ENCODE peak calls at places on chromosomes 3 and 15, in ten cellular contexts. V, E, A, K, P, Z, L, B, N and O are unnamed samples.

GRCh38 chr15:100114100-100114499 is 227.7 kb downstream of the ADAMTS17 start:
- DNase-seq in V (peak), E (no peak), A (peak), K (peak), P (no peak), Z (peak), L (peak), B (no peak), N (peak), O (peak)

GRCh38 chr3:156628095-156628690 is 46.2 kb upstream of the TIPARP start:
- DNase-seq in V (no peak), E (no peak), A (no peak), K (no peak), P (peak), Z (no peak), L (no peak), B (no peak), N (no peak), O (no peak)

GRCh38 chr3:155853214-155854146 is 747 bp downstream of the SLC33A1 start:
- DNase-seq in V (peak), E (peak), A (no peak), K (peak), P (peak), Z (peak), L (no peak), B (peak), N (peak), O (no peak)

GRCh38 chr3:28673438-28673837 is 324.8 kb upstream of the AZI2 start:
- DNase-seq in V (no peak), E (no peak), A (no peak), K (no peak), P (no peak), Z (no peak), L (no peak), B (no peak), N (no peak), O (no peak)

GRCh38 chr3:138338244-138338643 is 8.6 kb upstream of the NME9 start:
- DNase-seq in V (no peak), E (no peak), A (no peak), K (no peak), P (no peak), Z (no peak), L (no peak), B (no peak), N (no peak), O (no peak)

GRCh38 chr3:41026394-41027177 is 172.7 kb upstream of the CTNNB1 start:
- DNase-seq in V (peak), E (peak), A (peak), K (peak), P (peak), Z (peak), L (no peak), B (peak), N (peak), O (no peak)

GRCh38 chr3:20051123-20051806 is 11.0 kb downstream of the KAT2B start:
- DNase-seq in V (no peak), E (no peak), A (no peak), K (no peak), P (no peak), Z (no peak), L (no peak), B (no peak), N (no peak), O (no peak)

GRCh38 chr3:35664460-35664919 is 25.2 kb downstream of the ARPP21 start:
- DNase-seq in V (peak), E (peak), A (peak), K (peak), P (no peak), Z (peak), L (no peak), B (no peak), N (no peak), O (no peak)

GRCh38 chr3:182183716-182184430 is 472.1 kb downstream of the SOX2 start:
- DNase-seq in V (no peak), E (no peak), A (no peak), K (no peak), P (no peak), Z (peak), L (no peak), B (no peak), N (no peak), O (no peak)

GRCh38 chr3:51997935-51998596 is 2.4 kb upstream of the RPL29 start:
- DNase-seq in V (no peak), E (no peak), A (no peak), K (no peak), P (peak), Z (no peak), L (no peak), B (no peak), N (no peak), O (no peak)

GRCh38 chr15:23447107-23447500 is at the start of gene GOLGA6L2:
- DNase-seq in V (no peak), E (no peak), A (no peak), K (no peak), P (peak), Z (no peak), L (no peak), B (no peak), N (no peak), O (no peak)

GRCh38 chr15:47294765-47295259 is 422.5 kb upstream of the SEMA6D start:
- DNase-seq in V (no peak), E (no peak), A (no peak), K (no peak), P (no peak), Z (peak), L (no peak), B (no peak), N (no peak), O (no peak)

GRCh38 chr3:11214451-11214987 is 57.7 kb upstream of the ATG7 start:
- DNase-seq in V (no peak), E (no peak), A (no peak), K (no peak), P (no peak), Z (no peak), L (no peak), B (no peak), N (no peak), O (no peak)

GRCh38 chr3:45950686-45951600 is 7.7 kb downstream of the CXCR6 start:
- DNase-seq in V (no peak), E (no peak), A (no peak), K (no peak), P (no peak), Z (no peak), L (no peak), B (no peak), N (no peak), O (no peak)

GRCh38 chr3:123536153-123536895 is 48.5 kb downstream of the HACD2 start:
- DNase-seq in V (no peak), E (no peak), A (no peak), K (no peak), P (no peak), Z (no peak), L (no peak), B (no peak), N (no peak), O (no peak)

GRCh38 chr15:25175033-25175788 is 220.4 kb downstream of the SNRPN start:
- DNase-seq in V (peak), E (peak), A (no peak), K (peak), P (no peak), Z (no peak), L (no peak), B (no peak), N (no peak), O (no peak)

GRCh38 chr3:170423001-170423615 is 4.4 kb downstream of the CLDN11 start:
- DNase-seq in V (no peak), E (no peak), A (no peak), K (no peak), P (no peak), Z (no peak), L (no peak), B (no peak), N (no peak), O (no peak)

GRCh38 chr3:170420307-170420821 is 1.7 kb downstream of the CLDN11 start:
- DNase-seq in V (no peak), E (no peak), A (no peak), K (no peak), P (no peak), Z (peak), L (no peak), B (no peak), N (no peak), O (no peak)

GRCh38 chr3:170421758-170422157 is 3.1 kb downstream of the CLDN11 start:
- DNase-seq in V (no peak), E (no peak), A (no peak), K (no peak), P (no peak), Z (no peak), L (no peak), B (no peak), N (no peak), O (no peak)

GRCh38 chr3:170419301-170420087 is 826 bp downstream of the CLDN11 start:
- DNase-seq in V (peak), E (no peak), A (no peak), K (peak), P (no peak), Z (peak), L (no peak), B (no peak), N (no peak), O (no peak)

GRCh38 chr3:170421147-170421641 is 2.5 kb downstream of the CLDN11 start:
- DNase-seq in V (peak), E (no peak), A (no peak), K (peak), P (no peak), Z (peak), L (no peak), B (no peak), N (no peak), O (no peak)
- H3K4me3 ChIP-seq in V (peak), E (peak), A (peak), K (peak), P (peak), Z (no peak), L (peak), B (no peak), N (no peak), O (peak)

GRCh38 chr15:70974004-70974832 is 81.6 kb downstream of the LRRC49 start:
- DNase-seq in V (no peak), E (no peak), A (peak), K (no peak), P (peak), Z (peak), L (no peak), B (no peak), N (no peak), O (peak)
- TF ChIP-seq CTCF in V (peak), E (peak), A (peak), K (peak), P (peak), Z (peak), L (no peak), B (peak), N (peak), O (peak)

GRCh38 chr3:58578873-58579272 is 1.7 kb upstream of the FAM107A start:
- DNase-seq in V (no peak), E (no peak), A (no peak), K (no peak), P (no peak), Z (no peak), L (no peak), B (no peak), N (no peak), O (no peak)

GRCh38 chr3:58575986-58576652 is 1.1 kb downstream of the FAM107A start:
- DNase-seq in V (no peak), E (no peak), A (no peak), K (no peak), P (no peak), Z (no peak), L (no peak), B (no peak), N (no peak), O (no peak)

GRCh38 chr3:58576716-58577115 is 475 bp downstream of the FAM107A start:
- DNase-seq in V (no peak), E (no peak), A (no peak), K (no peak), P (no peak), Z (no peak), L (no peak), B (no peak), N (no peak), O (no peak)

GRCh38 chr3:58574682-58575081 is 2.5 kb downstream of the FAM107A start:
- DNase-seq in V (no peak), E (no peak), A (no peak), K (no peak), P (no peak), Z (no peak), L (no peak), B (no peak), N (no peak), O (no peak)

DNA sequence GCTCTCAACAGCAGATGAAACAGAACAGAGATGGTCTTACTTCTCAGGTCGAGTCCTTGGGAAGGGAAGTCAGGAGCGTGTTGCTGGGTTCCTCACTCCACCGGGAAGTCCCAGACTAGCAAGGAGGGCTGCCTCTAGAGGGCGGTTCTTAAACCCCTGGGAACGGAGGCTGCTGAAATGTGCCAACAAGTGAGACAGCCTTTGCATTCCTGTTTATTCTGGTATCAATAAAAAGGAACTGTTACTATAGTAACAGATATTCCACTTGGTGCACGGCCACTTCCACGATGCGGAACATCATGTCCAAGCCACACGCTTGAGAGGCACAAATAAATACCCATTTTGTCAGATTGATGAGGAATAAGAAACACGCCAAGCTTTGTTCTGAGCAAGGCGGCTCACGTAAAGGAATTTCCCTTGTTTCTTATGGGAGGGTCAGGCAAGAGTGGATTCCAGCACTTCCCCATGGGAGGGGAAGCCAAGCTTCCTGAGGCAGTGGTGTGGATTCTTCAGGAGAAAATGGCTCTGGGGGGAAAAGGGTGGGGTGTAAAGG is at the start of gene FAM107A:
- DNase-seq in V (peak), E (no peak), A (peak), K (no peak), P (peak), Z (peak), L (no peak), B (peak), N (peak), O (no peak)
- H3K4me3 ChIP-seq in V (peak), E (peak), A (peak), K (peak), P (no peak), Z (no peak), L (peak), B (no peak), N (peak), O (no peak)

DNA sequence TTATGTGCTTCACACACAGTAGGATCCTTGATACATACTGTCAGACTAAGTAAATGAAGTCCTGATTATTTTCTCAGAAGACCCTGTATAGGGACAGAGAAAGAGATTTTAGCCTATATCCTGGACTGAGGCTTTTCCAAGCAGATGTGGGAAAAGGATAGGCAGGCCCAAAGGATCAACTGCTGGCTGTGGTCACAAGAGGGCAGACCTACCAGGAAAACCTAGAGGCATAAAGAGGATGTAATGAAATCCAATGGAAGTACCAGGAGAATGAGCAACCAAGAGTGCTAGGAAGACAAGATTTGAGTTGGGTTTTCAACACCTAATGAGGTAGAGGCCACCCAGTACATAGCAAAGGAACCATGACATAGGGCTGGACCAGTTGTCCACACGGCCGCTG is 23.1 kb downstream of the DCLK3 start:
- DNase-seq in V (no peak), E (no peak), A (no peak), K (no peak), P (peak), Z (peak), L (no peak), B (no peak), N (no peak), O (no peak)
- TF ChIP-seq CTCF in V (no peak), E (peak), A (no peak), K (peak), P (peak), Z (peak), L (no peak), B (no peak), N (no peak), O (peak)

GRCh38 chr3:194139085-194139976 is 3.4 kb downstream of the HES1 start:
- DNase-seq in V (no peak), E (no peak), A (peak), K (peak), P (peak), Z (peak), L (no peak), B (no peak), N (peak), O (no peak)

GRCh38 chr3:194140520-194141414 is 4.8 kb downstream of the HES1 start:
- DNase-seq in V (no peak), E (peak), A (no peak), K (peak), P (peak), Z (peak), L (peak), B (peak), N (peak), O (no peak)

GRCh38 chr3:194138732-194139084 is 2.8 kb downstream of the HES1 start:
- DNase-seq in V (no peak), E (no peak), A (no peak), K (no peak), P (no peak), Z (peak), L (no peak), B (no peak), N (no peak), O (no peak)

GRCh38 chr3:194141415-194142155 is 5.6 kb downstream of the HES1 start:
- DNase-seq in V (peak), E (peak), A (peak), K (peak), P (peak), Z (peak), L (peak), B (peak), N (peak), O (no peak)

DNA sequence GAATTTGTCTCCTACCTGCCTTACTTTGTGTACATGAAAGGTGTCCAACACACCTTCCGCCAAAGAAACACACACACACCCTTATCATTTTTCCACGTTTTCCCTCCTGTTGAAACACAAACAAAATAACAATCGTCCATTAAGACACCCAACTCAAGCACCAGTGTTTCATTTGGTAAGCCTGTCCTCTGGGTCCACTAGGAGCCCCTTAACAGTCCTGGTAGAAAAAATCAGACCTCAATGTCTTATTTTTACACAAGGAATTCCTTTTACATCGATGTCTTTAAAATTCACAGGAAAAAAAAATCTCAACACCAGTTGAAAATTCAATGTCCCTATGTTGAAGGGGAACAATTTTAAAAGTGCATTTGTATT is 4.0 kb downstream of the HES1 start:
- DNase-seq in V (no peak), E (no peak), A (no peak), K (no peak), P (peak), Z (no peak), L (no peak), B (no peak), N (no peak), O (no peak)
- H3K4me3 ChIP-seq in V (peak), E (peak), A (no peak), K (peak), P (peak), Z (peak), L (peak), B (no peak), N (no peak), O (no peak)

GRCh38 chr15:48463366-48463880 is 132.2 kb downstream of the DUT start:
- DNase-seq in V (no peak), E (no peak), A (no peak), K (no peak), P (peak), Z (no peak), L (no peak), B (no peak), N (no peak), O (no peak)

GRCh38 chr15:48458876-48459275 is 127.6 kb downstream of the DUT start:
- DNase-seq in V (no peak), E (no peak), A (no peak), K (no peak), P (no peak), Z (no peak), L (no peak), B (no peak), N (no peak), O (no peak)

GRCh38 chr15:48456126-48456525 is 124.9 kb downstream of the DUT start:
- DNase-seq in V (no peak), E (no peak), A (no peak), K (no peak), P (no peak), Z (no peak), L (no peak), B (no peak), N (no peak), O (no peak)

GRCh38 chr15:48462688-48463087 is 131.5 kb downstream of the DUT start:
- DNase-seq in V (no peak), E (no peak), A (no peak), K (no peak), P (peak), Z (no peak), L (no peak), B (no peak), N (no peak), O (no peak)

GRCh38 chr15:48459571-48460461 is 128.6 kb downstream of the DUT start:
- DNase-seq in V (no peak), E (no peak), A (no peak), K (no peak), P (peak), Z (no peak), L (no peak), B (no peak), N (peak), O (peak)
- TF ChIP-seq CTCF in V (no peak), E (no peak), A (no peak), K (no peak), P (no peak), Z (no peak), L (no peak), B (no peak), N (peak), O (no peak)

GRCh38 chr15:85171736-85172135 is 190.1 kb downstream of the PDE8A start:
- DNase-seq in V (no peak), E (no peak), A (no peak), K (no peak), P (no peak), Z (no peak), L (no peak), B (no peak), N (no peak), O (no peak)
- H3K4me3 ChIP-seq in V (no peak), E (no peak), A (no peak), K (no peak), P (no peak), Z (no peak), L (no peak), B (no peak), N (no peak), O (no peak)

GRCh38 chr15:71125831-71126453 is 10.7 kb downstream of the THSD4 start:
- DNase-seq in V (no peak), E (no peak), A (no peak), K (no peak), P (no peak), Z (peak), L (no peak), B (no peak), N (no peak), O (no peak)
- TF ChIP-seq CTCF in V (no peak), E (peak), A (peak), K (peak), P (no peak), Z (peak), L (no peak), B (no peak), N (peak), O (peak)

DNA sequence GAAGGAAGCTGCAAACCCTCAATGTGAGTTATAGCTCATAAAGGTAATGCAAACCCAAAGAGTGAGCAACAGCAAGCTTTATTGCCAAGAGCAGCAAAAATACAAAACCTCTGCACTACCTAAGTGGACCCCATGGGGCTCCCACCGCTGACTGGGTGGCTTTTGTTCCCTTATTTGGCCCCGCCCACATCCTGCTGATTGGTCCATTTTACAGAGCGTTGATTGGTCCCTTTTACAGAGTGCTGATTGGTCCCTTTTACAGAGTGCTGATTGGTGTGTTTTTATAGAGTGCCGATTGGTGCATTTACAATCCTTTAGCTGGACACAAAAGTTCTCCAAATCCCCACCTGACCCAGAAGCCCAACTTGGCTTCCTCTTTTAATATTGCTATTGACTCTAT is 154.5 kb upstream of the NSMCE3 start:
- DNase-seq in V (no peak), E (no peak), A (no peak), K (no peak), P (no peak), Z (no peak), L (no peak), B (no peak), N (no peak), O (no peak)
- H3K4me3 ChIP-seq in V (no peak), E (no peak), A (no peak), K (no peak), P (no peak), Z (no peak), L (no peak), B (no peak), N (no peak), O (no peak)